ENCODE peak calls at places on chromosomes 7 and 10, in eight cellular contexts. Q, H, W, S, P, A, E and R are unnamed samples.

GRCh38 chr10:2575460-2575859 is 491.9 kb upstream of the PFKP start:
- DNase-seq in S (peak), W (no peak), E (no peak), P (no peak), A (no peak), Q (no peak), H (no peak), R (no peak)

GRCh38 chr7:74012842-74013249 is 15.1 kb upstream of the ELN start:
- DNase-seq in H (peak), E (no peak), W (no peak), Q (no peak), S (peak), A (no peak), P (no peak), R (no peak)

GRCh38 chr10:95467162-95467599 is 94.0 kb downstream of the SORBS1 start:
- DNase-seq in S (peak), A (no peak), E (no peak), W (peak), Q (peak), P (peak), H (no peak), R (no peak)

GRCh38 chr10:101001225-101002035 is 1.8 kb downstream of the LZTS2 start:
- DNase-seq in H (peak), S (peak), E (no peak), P (peak), A (peak), Q (peak), W (peak), R (peak)

GRCh38 chr10:133039107-133039822 is 48.5 kb upstream of the ADGRA1 start:
- DNase-seq in P (peak), S (peak), Q (no peak), H (no peak), E (no peak), A (no peak), W (no peak), R (no peak)

GRCh38 chr7:42175834-42176745 is 60.9 kb downstream of the GLI3 start:
- DNase-seq in S (no peak), A (no peak), E (no peak), P (no peak), W (no peak), H (no peak), Q (no peak), R (no peak)

GRCh38 chr10:20858292-20859124 is 38.6 kb downstream of the NEBL start:
- DNase-seq in A (no peak), S (no peak), Q (no peak), H (peak), W (no peak), E (peak), P (no peak), R (no peak)

GRCh38 chr7:132476541-132476940 is 99.7 kb downstream of the PLXNA4 start:
- DNase-seq in Q (no peak), H (no peak), A (no peak), P (no peak), E (no peak), S (no peak), W (no peak), R (no peak)

GRCh38 chr7:110371709-110372108 is 719.2 kb upstream of the LRRN3 start:
- DNase-seq in A (no peak), S (no peak), P (peak), H (no peak), E (no peak), W (no peak), Q (no peak), R (no peak)

DNA sequence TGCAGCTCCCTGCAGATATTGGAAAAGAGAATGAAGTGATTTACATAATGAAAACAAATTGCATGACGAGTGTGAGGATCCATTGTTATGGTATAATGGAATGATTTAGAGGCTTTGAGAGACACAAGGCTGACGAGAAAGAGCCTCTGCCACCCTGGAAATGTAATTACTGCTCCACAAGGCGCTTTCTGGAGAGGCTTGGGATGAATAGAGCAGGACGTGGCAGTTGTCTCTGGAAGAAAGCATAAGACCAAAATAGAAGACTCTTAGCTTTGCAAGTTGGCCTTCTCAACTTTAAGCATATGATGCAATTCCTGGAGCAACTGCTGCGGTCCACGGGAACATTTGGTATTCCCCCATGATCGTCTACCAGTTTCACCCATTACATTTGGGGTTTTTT is 181.9 kb upstream of the TCF7L2 start:
- DNase-seq in A (no peak), H (no peak), E (no peak), P (peak), S (no peak), W (no peak), Q (no peak), R (no peak)
- H3K27ac ChIP-seq in A (no peak), H (no peak), E (no peak), P (peak), S (no peak), W (no peak), Q (no peak), R (no peak)

GRCh38 chr7:17132726-17133125 is 165.7 kb upstream of the AHR start:
- DNase-seq in P (no peak), S (no peak), E (peak), Q (no peak), W (no peak), H (no peak), A (no peak), R (no peak)
- H3K27ac ChIP-seq in P (no peak), S (no peak), E (no peak), Q (no peak), W (no peak), H (no peak), A (no peak), R (no peak)

DNA sequence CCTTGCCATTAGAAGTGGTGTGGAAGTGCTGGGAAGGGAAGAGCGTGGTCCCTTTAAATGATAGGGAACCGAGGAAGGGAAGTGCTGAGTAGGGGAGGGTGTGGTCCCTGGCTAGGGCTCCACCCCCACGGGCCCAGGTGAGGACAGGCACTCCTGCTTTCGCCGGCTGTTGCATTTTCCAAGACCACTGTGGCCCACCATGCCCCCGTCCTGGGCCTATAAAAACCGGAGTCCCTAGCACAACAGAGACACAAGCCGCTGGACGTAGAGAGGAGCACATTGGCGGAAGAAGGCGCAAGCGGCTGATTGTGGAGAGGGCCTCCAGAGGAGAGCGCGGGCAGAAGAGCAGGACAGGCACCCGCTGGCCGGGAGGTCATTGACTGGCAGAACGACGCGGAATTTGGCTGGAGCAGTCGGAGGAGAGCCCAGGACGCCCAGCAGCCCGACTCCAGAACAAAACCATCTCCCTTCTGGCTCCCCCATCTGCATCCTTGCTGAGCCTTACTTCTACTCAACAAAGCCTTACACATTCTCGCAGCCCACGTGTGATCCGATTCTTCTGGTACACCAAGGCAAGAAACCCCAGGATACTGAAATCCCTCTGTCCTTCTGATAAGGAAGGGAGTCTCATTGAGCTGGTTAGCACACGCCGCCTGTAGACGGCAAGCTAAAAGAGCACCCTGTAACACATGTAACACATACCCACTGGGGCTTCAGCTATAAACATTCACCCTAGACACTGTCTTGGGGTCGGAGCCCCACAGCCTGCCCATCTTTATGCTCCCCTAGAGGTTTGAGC is 146.2 kb upstream of the LYZL1 start:
- DNase-seq in A (no peak), E (no peak), W (no peak), H (no peak), Q (no peak), S (peak), P (peak), R (no peak)
- H3K27ac ChIP-seq in A (no peak), E (no peak), W (no peak), H (no peak), Q (no peak), S (peak), P (no peak), R (no peak)

DNA sequence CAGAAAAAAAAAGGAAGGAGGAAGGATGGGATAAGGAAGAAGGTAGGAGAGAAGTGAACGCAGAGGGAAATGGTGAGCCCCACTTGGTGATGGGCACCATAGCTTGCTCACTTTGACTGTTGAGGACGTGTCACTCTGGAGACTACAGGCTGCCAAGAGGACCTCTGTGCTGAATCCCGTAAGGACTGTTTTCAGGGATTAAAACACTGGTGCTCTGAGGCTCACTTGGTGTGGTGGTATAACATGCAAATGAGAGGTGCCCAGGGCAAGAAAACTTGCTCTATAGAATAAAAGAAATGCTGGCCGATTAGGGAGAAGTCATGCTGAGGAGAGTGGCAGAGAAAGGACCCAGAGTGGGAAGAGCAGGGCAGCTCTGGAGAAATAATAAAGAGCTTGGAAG is 5.3 kb upstream of the IL2RA start:
- DNase-seq in W (no peak), Q (no peak), P (no peak), A (no peak), E (no peak), H (no peak), S (no peak), R (no peak)
- H3K27ac ChIP-seq in W (no peak), Q (no peak), P (no peak), A (no peak), E (no peak), H (no peak), S (no peak), R (no peak)

GRCh38 chr7:117683736-117684135 is 189.5 kb downstream of the CTTNBP2 start:
- DNase-seq in Q (no peak), W (no peak), A (no peak), E (no peak), S (no peak), P (no peak), H (peak), R (no peak)
- H3K27ac ChIP-seq in Q (no peak), W (no peak), A (no peak), E (no peak), S (no peak), P (no peak), H (no peak), R (no peak)

GRCh38 chr10:112393341-112393740 is 19.4 kb downstream of the ACSL5 start:
- DNase-seq in Q (peak), E (no peak), S (no peak), P (no peak), H (no peak), W (no peak), A (no peak), R (no peak)
- H3K27ac ChIP-seq in Q (peak), E (no peak), S (no peak), P (no peak), H (no peak), W (no peak), A (no peak), R (no peak)

GRCh38 chr7:143214789-143215679 is 6.8 kb upstream of the TAS2R40 start:
- DNase-seq in P (peak), S (peak), Q (peak), A (peak), E (peak), H (peak), W (no peak), R (peak)
- H3K27ac ChIP-seq in P (no peak), S (no peak), Q (no peak), A (peak), E (no peak), H (no peak), W (no peak), R (no peak)

GRCh38 chr7:123265853-123266252 is 66.1 kb upstream of the SLC13A1 start:
- DNase-seq in S (no peak), E (no peak), W (no peak), P (no peak), A (no peak), Q (no peak), H (no peak), R (no peak)
- H3K27ac ChIP-seq in S (no peak), E (no peak), W (no peak), P (no peak), A (no peak), Q (no peak), H (no peak), R (no peak)

DNA sequence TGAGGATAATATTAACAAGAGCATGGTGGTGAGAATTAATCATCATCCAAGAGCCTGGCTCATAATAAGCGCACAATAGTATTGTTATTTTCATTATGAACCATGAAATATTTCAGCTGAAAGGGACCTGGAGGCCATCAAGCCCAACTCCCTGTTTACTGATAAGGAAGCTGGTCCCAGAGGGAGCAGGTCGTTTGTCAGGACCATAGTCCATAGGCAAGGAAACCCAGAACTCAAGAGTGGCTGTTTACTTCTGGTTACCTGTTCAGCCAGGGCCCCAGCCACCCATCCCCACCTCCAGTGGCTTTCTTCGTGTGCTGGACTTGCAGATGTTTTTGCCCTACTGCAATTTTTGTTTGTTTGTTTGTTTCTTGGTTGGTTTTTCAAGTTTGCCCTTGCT is 151.9 kb downstream of the TPST1 start:
- DNase-seq in W (no peak), E (no peak), P (no peak), S (no peak), H (no peak), A (no peak), Q (no peak), R (no peak)
- H3K27ac ChIP-seq in W (no peak), E (no peak), P (no peak), S (no peak), H (no peak), A (no peak), Q (no peak), R (no peak)